ENCODE peak calls at places on chromosomes 11 and 22, in six cellular contexts. N, S, J, X, G and V are unnamed samples.

GRCh38 chr22:23419151-23419550 is 160.9 kb downstream of the IGLL1 start:
- DNase-seq in S (no peak), J (no peak), G (no peak), N (no peak), X (no peak), V (no peak)

GRCh38 chr11:126608626-126609010 is 253.1 kb downstream of the ST3GAL4 start:
- DNase-seq in G (no peak), X (no peak), N (no peak), J (no peak), S (no peak), V (no peak)

GRCh38 chr22:19779685-19780268 is 19.2 kb downstream of the TBX1 start:
- DNase-seq in X (no peak), G (no peak), J (no peak), N (no peak), S (no peak), V (no peak)

GRCh38 chr11:70064011-70064725 is 13.9 kb upstream of the ANO1 start:
- DNase-seq in S (no peak), J (no peak), G (no peak), X (no peak), N (no peak), V (no peak)

GRCh38 chr11:20087118-20087521 is 73.2 kb downstream of the DBX1 start:
- DNase-seq in S (no peak), G (no peak), J (no peak), N (no peak), X (no peak), V (no peak)

GRCh38 chr11:103241574-103241973 is 132.3 kb downstream of the DYNC2H1 start:
- DNase-seq in X (no peak), N (no peak), G (no peak), S (no peak), J (no peak), V (no peak)

GRCh38 chr11:67032830-67033555 is 10.1 kb downstream of the SYT12 start:
- DNase-seq in N (no peak), S (peak), X (no peak), J (no peak), G (peak), V (no peak)

GRCh38 chr11:8227156-8228152 is 36.2 kb downstream of the LMO1 start:
- DNase-seq in N (peak), G (no peak), X (peak), S (peak), J (no peak), V (no peak)

GRCh38 chr11:85967457-85967856 is 101.4 kb downstream of the PICALM start:
- DNase-seq in N (no peak), J (no peak), X (no peak), G (no peak), S (no peak), V (no peak)

GRCh38 chr11:69120096-69120875 is 35.4 kb upstream of the SMIM38 start:
- DNase-seq in S (no peak), N (no peak), J (no peak), X (no peak), G (no peak), V (no peak)

GRCh38 chr22:37145415-37146385 is 4.0 kb downstream of the IL2RB start:
- DNase-seq in N (no peak), J (no peak), S (peak), X (no peak), G (no peak), V (no peak)

GRCh38 chr11:35664977-35665441 is 2.4 kb downstream of the TRIM44 start:
- DNase-seq in N (no peak), G (no peak), J (no peak), S (no peak), X (no peak), V (no peak)

GRCh38 chr22:17637490-17638181 is 921 bp upstream of the BCL2L13 start:
- DNase-seq in G (no peak), S (no peak), X (no peak), N (no peak), J (no peak), V (no peak)

GRCh38 chr11:8610532-8611116 is 16.6 kb upstream of the STK33 start:
- DNase-seq in N (no peak), X (no peak), J (no peak), G (peak), S (no peak), V (no peak)

GRCh38 chr22:30270841-30271240 is 4.2 kb upstream of the OSM start:
- DNase-seq in J (no peak), X (no peak), N (peak), S (peak), G (no peak), V (no peak)

GRCh38 chr11:125925804-125926203 is 20.0 kb upstream of the VSIG10L2 start:
- DNase-seq in S (no peak), N (no peak), G (no peak), X (no peak), J (no peak), V (no peak)

GRCh38 chr11:4713241-4713640 is 8.7 kb downstream of the MMP26 start:
- DNase-seq in J (no peak), N (no peak), G (peak), X (no peak), S (no peak), V (no peak)

GRCh38 chr22:38745676-38746460 is 9.9 kb downstream of the SUN2 start:
- DNase-seq in S (no peak), N (no peak), J (no peak), G (no peak), X (no peak), V (no peak)

GRCh38 chr11:87662287-87662686 is 513.0 kb downstream of the RAB38 start:
- DNase-seq in N (no peak), X (no peak), J (no peak), G (no peak), S (no peak), V (no peak)

GRCh38 chr22:44892803-44893730 is 116.7 kb downstream of the PHF21B start:
- DNase-seq in S (no peak), N (no peak), X (no peak), G (no peak), J (no peak), V (no peak)

GRCh38 chr11:67160872-67161783 is 42.1 kb downstream of the KDM2A start:
- DNase-seq in S (no peak), X (no peak), G (no peak), N (no peak), J (no peak), V (no peak)

GRCh38 chr11:212150-213100 is 4.9 kb downstream of the RIC8A start:
- DNase-seq in S (no peak), N (no peak), G (no peak), J (no peak), X (no peak), V (no peak)

GRCh38 chr22:22195265-22196017 is 49.1 kb upstream of the VPREB1 start:
- DNase-seq in X (peak), G (peak), S (peak), N (peak), J (peak), V (no peak)

GRCh38 chr11:127115844-127116243 is 115.3 kb upstream of the KIRREL3 start:
- DNase-seq in N (no peak), G (no peak), J (no peak), S (no peak), X (no peak), V (no peak)